ENCODE peak calls at places on chromosomes 12 and 14, in four cellular contexts. S is A549, K is GM12878, Y is K562. O is an unnamed sample.

GRCh38 chr14:59507063-59507751 is 22.9 kb downstream of the JKAMP start:
- DNase-seq in S (peak), K (no peak), Y (peak), O (peak)

GRCh38 chr12:110860833-110861291 is 14.1 kb downstream of the CCDC63 start:
- DNase-seq in S (no peak), K (no peak), Y (no peak), O (no peak)

GRCh38 chr12:105977256-105978051 is 161.3 kb downstream of the NUAK1 start:
- DNase-seq in S (no peak), K (no peak), Y (no peak), O (no peak)

GRCh38 chr12:15966426-15966825 is 55.3 kb downstream of the DERA start:
- DNase-seq in S (no peak), K (no peak), Y (no peak), O (no peak)

GRCh38 chr12:81229718-81230117 is 151.8 kb downstream of the ACSS3 start:
- DNase-seq in S (no peak), K (no peak), Y (no peak), O (no peak)

GRCh38 chr12:122850048-122850445 is 14.8 kb downstream of the HIP1R start:
- DNase-seq in S (no peak), K (no peak), Y (no peak), O (no peak)

GRCh38 chr12:89117448-89118034 is 234.8 kb downstream of the DUSP6 start:
- DNase-seq in S (no peak), K (no peak), Y (no peak), O (peak)

GRCh38 chr14:100015251-100015655 is 50.0 kb upstream of the EVL start:
- DNase-seq in S (no peak), K (peak), Y (peak), O (no peak)

GRCh38 chr12:69052613-69053408 is 119.8 kb upstream of the CPM start:
- DNase-seq in S (peak), K (peak), Y (no peak), O (peak)

GRCh38 chr14:98984719-98985041 is 287.3 kb downstream of the BCL11B start:
- DNase-seq in S (no peak), K (no peak), Y (peak), O (no peak)

GRCh38 chr14:51950007-51950406 is 39.3 kb upstream of the RTRAF start:
- DNase-seq in S (no peak), K (no peak), Y (no peak), O (no peak)

GRCh38 chr12:8037947-8038346 is 5.4 kb downstream of the FOXJ2 start:
- DNase-seq in S (no peak), K (no peak), Y (peak), O (no peak)

GRCh38 chr14:52068741-52069616 is at the start of gene NID2:
- DNase-seq in S (peak), K (no peak), Y (peak), O (peak)

GRCh38 chr14:24679248-24680085 is 45.5 kb upstream of the GZMB start:
- DNase-seq in S (no peak), K (no peak), Y (no peak), O (no peak)

GRCh38 chr14:99233222-99234035 is 38.6 kb downstream of the BCL11B start:
- DNase-seq in S (no peak), K (no peak), Y (no peak), O (no peak)

GRCh38 chr12:65953621-65954020 is 129.3 kb downstream of the HMGA2 start:
- DNase-seq in S (no peak), K (no peak), Y (no peak), O (no peak)

GRCh38 chr12:2641209-2641608 is 153.6 kb upstream of the FKBP4 start:
- DNase-seq in S (peak), K (no peak), Y (peak), O (no peak)

GRCh38 chr14:63174760-63175191 is 29.5 kb upstream of the RHOJ start:
- DNase-seq in S (peak), K (no peak), Y (peak), O (peak)

GRCh38 chr14:101008631-101009336 is 105.3 kb upstream of the RTL1 start:
- DNase-seq in S (no peak), K (no peak), Y (no peak), O (no peak)

GRCh38 chr12:107992870-107993451 is 136.1 kb upstream of the WSCD2 start:
- DNase-seq in S (peak), K (peak), Y (peak), O (peak)
- TF ChIP-seq POLR2AphosphoS2 in S (no peak), K (no peak), Y (no peak), O (no peak)

DNA sequence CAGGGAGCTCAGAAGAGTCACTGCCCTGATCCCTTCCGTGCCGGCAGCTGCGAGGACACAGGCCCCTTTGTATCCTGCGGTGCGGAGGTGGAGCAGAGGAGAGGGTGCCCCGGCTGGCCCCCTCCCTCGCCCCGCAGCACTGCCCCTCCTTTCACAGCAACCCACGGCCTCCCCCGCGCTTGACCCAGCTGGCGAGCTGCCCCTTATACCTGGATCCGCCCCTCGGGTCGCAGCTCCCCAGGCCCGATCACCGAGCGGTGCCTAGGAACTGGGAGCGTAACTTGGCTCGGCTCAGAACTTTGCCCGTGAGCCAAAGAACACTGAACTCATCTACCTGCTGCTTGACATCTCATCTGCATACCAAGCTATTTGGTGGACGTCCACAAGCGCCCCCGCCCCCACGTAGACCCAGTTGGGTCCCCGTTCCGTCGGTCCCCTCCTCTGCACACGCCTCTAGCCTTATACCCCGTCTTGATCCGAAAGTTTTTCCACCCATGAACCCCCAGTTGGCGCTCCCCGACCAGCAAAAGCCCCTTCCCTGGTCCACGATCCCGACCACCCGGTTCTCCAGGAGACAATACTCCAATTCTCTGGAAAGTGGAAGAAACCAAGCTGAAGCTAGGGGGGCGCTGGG is 697 bp upstream of the DNAJC14 start:
- DNase-seq in S (peak), K (no peak), Y (peak), O (no peak)
- TF ChIP-seq BHLHE40 in S (no peak), K (no peak), Y (no peak), O (no peak)

GRCh38 chr12:1001507-1001906 is 10.5 kb downstream of the ERC1 start:
- DNase-seq in S (no peak), K (no peak), Y (no peak), O (no peak)
- H3K27ac ChIP-seq in S (no peak), K (no peak), Y (no peak), O (no peak)

GRCh38 chr14:71474291-71474690 is 457.9 kb upstream of the RGS6 start:
- DNase-seq in S (no peak), K (no peak), Y (no peak), O (no peak)
- TF ChIP-seq POLR2AphosphoS2 in S (no peak), K (no peak), Y (no peak), O (no peak)